ENCODE peak calls at places on chromosome 9, in ten cellular contexts. A is MM.1S, U is tibial artery, I is breast epithelium, P is spleen, K is Panc1, T is fibroblast of villous mesenchyme, W is kidney epithelial cell, O is OCI-LY7, Q is A673. M is an unnamed sample.
A peak's percentile ranks its signal among the peaks of the same experiment; 100 is the strongest.

GRCh38 chr9:93659837-93660177 is 83.4 kb downstream of the PHF2 start:
- DNase-seq in A (no peak), U (no peak), I (no peak), P (peak; percentile 60), K (no peak), T (no peak), W (no peak), O (no peak), Q (no peak), M (no peak)

GRCh38 chr9:71824242-71824641 is 55.9 kb upstream of the CEMIP2 start:
- DNase-seq in A (no peak), U (no peak), I (no peak), P (no peak), K (no peak), T (no peak), W (no peak), O (no peak), Q (no peak), M (no peak)

GRCh38 chr9:134375011-134375390 is 48.7 kb downstream of the RXRA start:
- DNase-seq in A (no peak), U (no peak), I (peak; percentile 82), P (no peak), K (no peak), T (peak; percentile 34), W (no peak), O (no peak), Q (no peak), M (no peak)

GRCh38 chr9:97737429-97737828 is 40.3 kb upstream of the XPA start:
- DNase-seq in A (no peak), U (no peak), I (no peak), P (no peak), K (no peak), T (no peak), W (no peak), O (no peak), Q (peak; percentile 31), M (no peak)

GRCh38 chr9:35792044-35792813 is 838 bp downstream of the NPR2 start:
- DNase-seq in A (no peak), U (peak; percentile 72), I (no peak), P (no peak), K (no peak), T (no peak), W (no peak), O (no peak), Q (no peak), M (no peak)

GRCh38 chr9:116124472-116125040 is 29.0 kb upstream of the PAPPA start:
- DNase-seq in A (no peak), U (no peak), I (no peak), P (no peak), K (no peak), T (peak; percentile 66), W (no peak), O (no peak), Q (no peak), M (no peak)

GRCh38 chr9:135997070-135998012 is 36.2 kb upstream of the UBAC1 start:
- DNase-seq in A (no peak), U (no peak), I (no peak), P (no peak), K (no peak), T (no peak), W (no peak), O (no peak), Q (no peak), M (no peak)

GRCh38 chr9:110049699-110050450 is 158.1 kb downstream of the C9orf152 start:
- DNase-seq in A (peak; percentile 29), U (peak; percentile 74), I (no peak), P (peak; percentile 87), K (no peak), T (peak; percentile 42), W (no peak), O (peak; percentile 54), Q (no peak), M (peak; percentile 27)

GRCh38 chr9:114718801-114719221 is 36.8 kb upstream of the TEX48 start:
- DNase-seq in A (no peak), U (no peak), I (no peak), P (no peak), K (no peak), T (no peak), W (peak; percentile 69), O (no peak), Q (no peak), M (peak; percentile 79)

GRCh38 chr9:19922476-19923118 is 133.8 kb upstream of the SLC24A2 start:
- DNase-seq in A (no peak), U (no peak), I (no peak), P (no peak), K (no peak), T (peak; percentile 60), W (no peak), O (no peak), Q (peak; percentile 70), M (peak; percentile 7)

GRCh38 chr9:113558632-113559502 is 95.3 kb downstream of the RGS3 start:
- DNase-seq in A (no peak), U (peak; percentile 97), I (no peak), P (peak; percentile 86), K (no peak), T (peak; percentile 80), W (no peak), O (no peak), Q (no peak), M (peak; percentile 9)

GRCh38 chr9:68998812-68999211 is 15.1 kb downstream of the PRKACG start:
- DNase-seq in A (no peak), U (no peak), I (no peak), P (no peak), K (no peak), T (no peak), W (no peak), O (peak; percentile 23), Q (no peak), M (no peak)

GRCh38 chr9:80994892-80995291 is 694.5 kb downstream of the TLE1 start:
- DNase-seq in A (no peak), U (no peak), I (no peak), P (no peak), K (no peak), T (peak; percentile 58), W (peak; percentile 19), O (no peak), Q (no peak), M (no peak)

GRCh38 chr9:113519401-113520108 is 56.0 kb downstream of the RGS3 start:
- DNase-seq in A (no peak), U (no peak), I (no peak), P (no peak), K (no peak), T (peak; percentile 59), W (peak; percentile 95), O (no peak), Q (no peak), M (peak; percentile 52)

GRCh38 chr9:3576358-3576757 is 50.6 kb upstream of the RFX3 start:
- DNase-seq in A (no peak), U (no peak), I (no peak), P (no peak), K (no peak), T (peak; percentile 7), W (no peak), O (no peak), Q (no peak), M (no peak)
- TF ChIP-seq CTCF in A (no peak), U (no peak), I (no peak), P (no peak), K (no peak), T (no peak), W (no peak), O (no peak), Q (no peak), M (no peak)

GRCh38 chr9:15505927-15506326 is 4.8 kb downstream of the PSIP1 start:
- DNase-seq in A (no peak), U (no peak), I (no peak), P (no peak), K (no peak), T (no peak), W (no peak), O (peak; percentile 22), Q (no peak), M (no peak)

GRCh38 chr9:15498246-15499018 is 12.3 kb downstream of the PSIP1 start:
- DNase-seq in A (no peak), U (no peak), I (no peak), P (no peak), K (no peak), T (no peak), W (no peak), O (no peak), Q (no peak), M (no peak)

GRCh38 chr9:15499108-15499507 is 11.7 kb downstream of the PSIP1 start:
- DNase-seq in A (no peak), U (no peak), I (no peak), P (no peak), K (no peak), T (no peak), W (no peak), O (no peak), Q (no peak), M (no peak)

GRCh38 chr9:15501803-15502202 is 9.0 kb downstream of the PSIP1 start:
- DNase-seq in A (no peak), U (no peak), I (no peak), P (no peak), K (no peak), T (no peak), W (no peak), O (no peak), Q (no peak), M (no peak)

GRCh38 chr9:15501179-15501578 is 9.6 kb downstream of the PSIP1 start:
- DNase-seq in A (no peak), U (no peak), I (no peak), P (no peak), K (no peak), T (no peak), W (no peak), O (no peak), Q (no peak), M (no peak)
- TF ChIP-seq CTCF in A (no peak), U (no peak), I (no peak), P (no peak), K (no peak), T (peak; percentile 18), W (no peak), O (no peak), Q (no peak), M (no peak)

DNA sequence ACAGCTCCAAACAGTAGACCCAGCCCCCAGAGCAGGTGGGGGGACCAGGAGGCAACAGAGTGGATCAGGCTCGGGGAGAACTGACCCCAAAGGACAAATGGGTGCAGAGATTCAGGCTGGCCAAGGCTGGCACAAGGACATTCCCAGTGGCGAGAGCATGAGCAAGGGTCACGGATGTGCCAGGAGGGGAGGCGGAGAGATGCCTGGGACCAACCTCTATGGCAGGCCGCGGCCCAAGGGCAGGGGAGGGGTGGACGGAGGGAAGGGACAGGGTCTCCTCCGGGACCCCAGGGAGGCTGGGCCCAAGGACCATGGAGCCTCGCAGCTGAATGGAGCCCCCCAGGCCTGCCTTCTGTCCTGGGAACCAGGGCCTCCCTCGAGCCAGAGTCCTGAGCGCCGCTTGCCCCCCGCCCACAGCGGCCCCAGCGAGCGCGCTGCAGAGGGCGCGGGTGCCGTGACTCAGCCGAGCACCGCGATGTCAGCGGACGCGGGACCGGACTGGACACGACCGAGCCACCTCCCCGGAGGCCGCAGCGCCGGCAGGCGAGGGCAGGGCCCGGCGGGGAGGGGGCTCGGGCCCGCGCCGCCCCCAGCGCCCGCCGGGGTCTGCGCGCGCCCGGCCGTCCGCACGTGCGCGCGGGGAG is 546 bp downstream of the ABCA2 start:
- DNase-seq in A (no peak), U (no peak), I (no peak), P (peak; percentile 89), K (no peak), T (no peak), W (no peak), O (no peak), Q (no peak), M (no peak)
- TF ChIP-seq CTCF in A (no peak), U (no peak), I (no peak), P (no peak), K (no peak), T (no peak), W (no peak), O (no peak), Q (no peak), M (no peak)

GRCh38 chr9:111683351-111683750 is 21.9 kb downstream of the GNG10 start:
- DNase-seq in A (no peak), U (no peak), I (no peak), P (no peak), K (no peak), T (no peak), W (no peak), O (no peak), Q (no peak), M (no peak)
- TF ChIP-seq CTCF in A (no peak), U (no peak), I (no peak), P (no peak), K (no peak), T (no peak), W (no peak), O (no peak), Q (no peak), M (no peak)

M was measured in Calu3.